ENCODE peak calls at places on chromosomes 12 and 14, in ten cellular contexts. N is hepatocyte, S is anterior cingulate cortex, C is Right ventricle myocardium superior, O is progenitor cell of endocrine pancreas, X is mammary epithelial cell, P is astrocyte of the spinal cord, E is astrocyte, H is T-helper 2 cell, B is AG04450. R is an unnamed sample.

GRCh38 chr12:100279159-100279558 is 12.2 kb downstream of the SCYL2 start:
- DNase-seq in N (no peak), S (no peak), C (no peak), O (no peak), X (no peak), P (no peak), E (no peak), H (no peak), B (no peak), R (peak; percentile 36)

GRCh38 chr12:14454098-14454907 is 88.8 kb downstream of the ATF7IP start:
- DNase-seq in N (peak; percentile 35), S (no peak), C (no peak), O (peak; percentile 25), X (peak; percentile 44), P (peak; percentile 22), E (peak; percentile 10), H (peak; percentile 7), B (no peak), R (peak; percentile 65)

GRCh38 chr12:49872781-49873181 is 29.9 kb upstream of the BCDIN3D start:
- DNase-seq in N (no peak), S (no peak), C (no peak), O (no peak), X (no peak), P (no peak), E (peak; percentile 49), H (no peak), B (peak; percentile 10), R (peak; percentile 94)

GRCh38 chr14:34680806-34681479 is 33.5 kb downstream of the CFL2 start:
- DNase-seq in N (no peak), S (no peak), C (no peak), O (no peak), X (no peak), P (no peak), E (no peak), H (no peak), B (no peak), R (no peak)

GRCh38 chr12:133264173-133264572 is 28.5 kb upstream of the ANHX start:
- DNase-seq in N (no peak), S (no peak), C (no peak), O (no peak), X (no peak), P (no peak), E (no peak), H (no peak), B (no peak), R (no peak)

GRCh38 chr14:71403673-71404072 is 496.4 kb downstream of the PCNX1 start:
- DNase-seq in N (no peak), S (no peak), C (no peak), O (no peak), X (peak; percentile 23), P (peak; percentile 36), E (no peak), H (peak; percentile 14), B (no peak), R (peak; percentile 47)

GRCh38 chr12:106297075-106297474 is 5.5 kb upstream of the TCP11L2 start:
- DNase-seq in N (no peak), S (no peak), C (no peak), O (no peak), X (no peak), P (no peak), E (no peak), H (no peak), B (no peak), R (no peak)

GRCh38 chr12:110863161-110863560 is 16.4 kb downstream of the CCDC63 start:
- DNase-seq in N (no peak), S (no peak), C (no peak), O (no peak), X (peak; percentile 20), P (no peak), E (no peak), H (no peak), B (no peak), R (no peak)

GRCh38 chr12:53231859-53232640 is at the start of gene RARG:
- DNase-seq in N (peak; percentile 81), S (no peak), C (peak; percentile 70), O (no peak), X (peak; percentile 77), P (no peak), E (peak; percentile 27), H (peak; percentile 63), B (no peak), R (peak; percentile 46)

GRCh38 chr14:34874386-34875030 is 652 bp downstream of the BAZ1A start:
- DNase-seq in N (peak; percentile 76), S (no peak), C (peak; percentile 69), O (peak; percentile 39), X (peak; percentile 49), P (peak; percentile 67), E (peak; percentile 11), H (no peak), B (no peak), R (peak; percentile 78)

GRCh38 chr12:129028824-129029223 is 175.5 kb downstream of the GLT1D1 start:
- DNase-seq in N (no peak), S (no peak), C (no peak), O (no peak), X (no peak), P (no peak), E (no peak), H (no peak), B (no peak), R (no peak)

GRCh38 chr12:12592930-12593329 is 18.7 kb upstream of the CREBL2 start:
- DNase-seq in N (peak; percentile 39), S (no peak), C (no peak), O (no peak), X (no peak), P (peak; percentile 42), E (peak; percentile 55), H (no peak), B (no peak), R (no peak)

GRCh38 chr14:62654641-62655040 is 390.6 kb downstream of the KCNH5 start:
- DNase-seq in N (peak; percentile 28), S (no peak), C (no peak), O (no peak), X (no peak), P (peak; percentile 44), E (peak; percentile 25), H (no peak), B (peak; percentile 33), R (no peak)

GRCh38 chr12:118397693-118398440 is 21.5 kb downstream of the SUDS3 start:
- DNase-seq in N (no peak), S (no peak), C (no peak), O (no peak), X (no peak), P (no peak), E (no peak), H (no peak), B (no peak), R (no peak)

GRCh38 chr14:104460920-104461651 is 118.5 kb upstream of the C14orf180 start:
- DNase-seq in N (peak; percentile 34), S (no peak), C (no peak), O (no peak), X (no peak), P (no peak), E (no peak), H (no peak), B (no peak), R (no peak)

GRCh38 chr12:59059401-59059935 is 139.2 kb upstream of the LRIG3 start:
- DNase-seq in N (no peak), S (no peak), C (no peak), O (no peak), X (no peak), P (no peak), E (no peak), H (no peak), B (no peak), R (no peak)

GRCh38 chr12:132310181-132311040 is 19.0 kb downstream of the GALNT9 start:
- DNase-seq in N (no peak), S (peak; percentile 21), C (peak; percentile 22), O (no peak), X (no peak), P (no peak), E (peak; percentile 36), H (no peak), B (no peak), R (no peak)

GRCh38 chr12:48936379-48936979 is 11.2 kb upstream of the FKBP11 start:
- DNase-seq in N (peak; percentile 87), S (peak; percentile 40), C (peak; percentile 80), O (peak; percentile 79), X (peak; percentile 17), P (peak; percentile 62), E (peak; percentile 33), H (peak; percentile 69), B (peak; percentile 59), R (peak; percentile 84)

GRCh38 chr12:55974308-55974724 is 438 bp downstream of the RAB5B start:
- DNase-seq in N (peak; percentile 79), S (peak; percentile 38), C (no peak), O (peak; percentile 55), X (peak; percentile 49), P (peak; percentile 46), E (peak; percentile 44), H (no peak), B (no peak), R (peak; percentile 80)

GRCh38 chr12:110565919-110566871 is 16.9 kb downstream of the PPTC7 start:
- DNase-seq in N (no peak), S (no peak), C (no peak), O (no peak), X (peak; percentile 93), P (no peak), E (no peak), H (no peak), B (no peak), R (no peak)

GRCh38 chr12:18153826-18154225 is 63.8 kb upstream of the RERGL start:
- DNase-seq in N (no peak), S (no peak), C (no peak), O (no peak), X (no peak), P (no peak), E (no peak), H (no peak), B (no peak), R (no peak)

GRCh38 chr12:111638576-111638975 is 39.5 kb upstream of the ATXN2 start:
- DNase-seq in N (no peak), S (no peak), C (no peak), O (no peak), X (no peak), P (peak; percentile 42), E (peak; percentile 71), H (no peak), B (no peak), R (no peak)

GRCh38 chr12:56128669-56129209 is 672 bp downstream of the ESYT1 start:
- DNase-seq in N (peak; percentile 59), S (peak; percentile 26), C (no peak), O (no peak), X (peak; percentile 53), P (no peak), E (no peak), H (peak; percentile 31), B (no peak), R (peak; percentile 47)

GRCh38 chr12:5348491-5348890 is 83.4 kb upstream of the NTF3 start:
- DNase-seq in N (peak; percentile 37), S (no peak), C (no peak), O (no peak), X (peak; percentile 8), P (no peak), E (no peak), H (no peak), B (no peak), R (no peak)

GRCh38 chr14:54766276-54767138 is 136.1 kb downstream of the GCH1 start:
- DNase-seq in N (no peak), S (no peak), C (no peak), O (no peak), X (no peak), P (no peak), E (no peak), H (no peak), B (no peak), R (no peak)

GRCh38 chr14:68395585-68395984 is 397.3 kb downstream of the ZFP36L1 start:
- DNase-seq in N (no peak), S (no peak), C (no peak), O (no peak), X (no peak), P (peak; percentile 50), E (peak; percentile 56), H (no peak), B (no peak), R (no peak)

GRCh38 chr14:23118506-23119361 is at the start of gene CEBPE:
- DNase-seq in N (no peak), S (no peak), C (no peak), O (no peak), X (no peak), P (no peak), E (no peak), H (no peak), B (no peak), R (no peak)

GRCh38 chr14:69320581-69321365 is 60.8 kb downstream of the GALNT16 start:
- DNase-seq in N (no peak), S (no peak), C (no peak), O (no peak), X (no peak), P (no peak), E (no peak), H (no peak), B (no peak), R (no peak)